ENCODE peak calls at places on chromosomes 12 and 14, in eight cellular contexts. N is foreskin fibroblast, A is GM19239, U is myocyte, L is Right ventricle myocardium superior, M is NCI-H1694, K is cardiac fibroblast, T is GM13977. V is an unnamed sample.
A peak's percentile ranks its signal among the peaks of the same experiment; 100 is the strongest.

GRCh38 chr12:29722164-29722563 is 61.6 kb downstream of the TMTC1 start:
- DNase-seq in N (no peak), A (no peak), U (no peak), L (no peak), M (no peak), K (no peak), T (no peak), V (no peak)

GRCh38 chr14:38209572-38210159 is 2.0 kb downstream of the SSTR1 start:
- DNase-seq in N (peak; percentile 62), A (no peak), U (no peak), L (no peak), M (no peak), K (peak; percentile 5), T (no peak), V (no peak)

GRCh38 chr12:21877583-21877982 is 63.6 kb downstream of the ABCC9 start:
- DNase-seq in N (no peak), A (no peak), U (no peak), L (no peak), M (no peak), K (no peak), T (no peak), V (no peak)

GRCh38 chr12:103205906-103206305 is 248.4 kb downstream of the ASCL1 start:
- DNase-seq in N (no peak), A (no peak), U (no peak), L (no peak), M (no peak), K (no peak), T (no peak), V (no peak)

GRCh38 chr12:125971981-125972380 is 906.7 kb downstream of the AACS start:
- DNase-seq in N (no peak), A (no peak), U (no peak), L (no peak), M (no peak), K (no peak), T (no peak), V (no peak)

GRCh38 chr12:7093892-7094291 is 1.6 kb upstream of the C1R start:
- DNase-seq in N (peak; percentile 89), A (no peak), U (no peak), L (no peak), M (no peak), K (peak; percentile 27), T (no peak), V (no peak)

GRCh38 chr12:29640589-29641345 is 143.0 kb downstream of the TMTC1 start:
- DNase-seq in N (peak; percentile 28), A (no peak), U (peak; percentile 77), L (peak; percentile 72), M (no peak), K (peak; percentile 89), T (no peak), V (no peak)

GRCh38 chr12:78241472-78241871 is 410.8 kb downstream of the NAV3 start:
- DNase-seq in N (no peak), A (no peak), U (no peak), L (no peak), M (no peak), K (no peak), T (no peak), V (peak; percentile 15)

GRCh38 chr12:1933342-1933992 is 15.0 kb upstream of the CACNA2D4 start:
- DNase-seq in N (peak; percentile 29), A (no peak), U (peak; percentile 93), L (no peak), M (no peak), K (no peak), T (peak; percentile 74), V (peak; percentile 70)

GRCh38 chr12:82883396-82884360 is 197.0 kb downstream of the TMTC2 start:
- DNase-seq in N (no peak), A (no peak), U (no peak), L (no peak), M (no peak), K (no peak), T (no peak), V (no peak)

GRCh38 chr14:88026890-88027289 is 22.0 kb downstream of the GPR65 start:
- DNase-seq in N (no peak), A (no peak), U (no peak), L (no peak), M (no peak), K (no peak), T (no peak), V (no peak)

GRCh38 chr12:70609739-70610491 is 27.3 kb downstream of the PTPRB start:
- DNase-seq in N (peak; percentile 50), A (no peak), U (peak; percentile 37), L (peak; percentile 74), M (no peak), K (peak; percentile 36), T (peak; percentile 43), V (peak; percentile 6)

GRCh38 chr12:98745578-98746391 is 100.7 kb downstream of the APAF1 start:
- DNase-seq in N (peak; percentile 58), A (no peak), U (no peak), L (no peak), M (no peak), K (peak; percentile 33), T (peak; percentile 30), V (peak; percentile 20)

GRCh38 chr14:71454513-71455332 is 477.5 kb upstream of the RGS6 start:
- DNase-seq in N (no peak), A (no peak), U (no peak), L (no peak), M (no peak), K (no peak), T (no peak), V (no peak)

GRCh38 chr12:112121780-112122565 is 3.4 kb upstream of the TRAFD1 start:
- DNase-seq in N (peak; percentile 90), A (no peak), U (peak; percentile 95), L (peak; percentile 84), M (no peak), K (peak; percentile 94), T (no peak), V (no peak)

GRCh38 chr12:124898200-124898950 is 16.1 kb downstream of the UBC start:
- DNase-seq in N (peak; percentile 78), A (no peak), U (peak; percentile 18), L (peak; percentile 59), M (no peak), K (peak; percentile 40), T (peak; percentile 50), V (peak; percentile 61)

V was measured in NCI-H524.